ENCODE peak calls at places on chromosomes 11 and 22, in ten cellular contexts. R is body of pancreas, O is WTC11, U is H7, K is left lung, F is adrenal gland, J is GM10248, T is ACHN, V is ecto neural progenitor cell, L is transverse colon. X is an unnamed sample.

GRCh38 chr22:19872779-19873137 is 18.1 kb upstream of the GNB1L start:
- DNase-seq in O (peak), L (no peak), J (no peak), U (peak), T (no peak), K (peak), F (no peak), R (peak), V (peak), X (no peak)

GRCh38 chr11:76382209-76382608 is 1.1 kb downstream of the GVQW3 start:
- DNase-seq in R (no peak), K (no peak), L (no peak), V (no peak), U (no peak), F (no peak), J (no peak), T (no peak), O (no peak), X (no peak)

GRCh38 chr11:120259241-120259640 is 19.3 kb downstream of the POU2F3 start:
- DNase-seq in U (no peak), V (no peak), J (no peak), K (no peak), R (no peak), O (no peak), T (no peak), L (no peak), F (no peak), X (no peak)

GRCh38 chr11:2474059-2474901 is 29.5 kb downstream of the KCNQ1 start:
- DNase-seq in F (peak), T (no peak), V (no peak), K (no peak), J (no peak), R (peak), U (peak), O (no peak), L (peak), X (no peak)

GRCh38 chr22:42799462-42800405 is 57.3 kb downstream of the ARFGAP3 start:
- DNase-seq in R (no peak), V (no peak), O (no peak), F (no peak), J (no peak), L (no peak), U (peak), T (no peak), K (no peak), X (no peak)

GRCh38 chr11:117717485-117718314 is 79.3 kb downstream of the DSCAML1 start:
- DNase-seq in K (peak), O (peak), V (no peak), J (no peak), U (peak), L (peak), R (peak), F (peak), T (peak), X (no peak)

GRCh38 chr11:108319541-108320145 is 96.8 kb downstream of the ATM start:
- DNase-seq in T (no peak), L (no peak), O (no peak), V (no peak), J (no peak), F (no peak), R (no peak), U (no peak), K (no peak), X (no peak)

GRCh38 chr11:95849087-95849825 is 59.0 kb downstream of the CEP57 start:
- DNase-seq in U (peak), R (peak), T (peak), L (peak), J (peak), V (peak), K (no peak), O (peak), F (peak), X (peak)

GRCh38 chr22:48885919-48886305 is 941.8 kb downstream of the BRD1 start:
- DNase-seq in U (no peak), F (no peak), O (no peak), K (peak), L (no peak), J (no peak), R (no peak), V (no peak), T (no peak), X (no peak)

GRCh38 chr11:114621950-114622809 is 26.6 kb upstream of the NXPE4 start:
- DNase-seq in L (no peak), V (no peak), K (no peak), T (no peak), F (no peak), J (no peak), O (no peak), U (no peak), R (no peak), X (no peak)

GRCh38 chr11:93849751-93850584 is 450 bp downstream of the VSTM5 start:
- DNase-seq in T (peak), O (peak), V (peak), U (peak), K (peak), J (no peak), R (peak), F (peak), L (peak), X (no peak)

GRCh38 chr11:27183672-27184457 is 143.2 kb downstream of the BBOX1 start:
- DNase-seq in K (no peak), R (peak), F (peak), T (peak), L (peak), O (peak), V (no peak), U (peak), J (peak), X (peak)

GRCh38 chr11:33952805-33953204 is 60.9 kb upstream of the LMO2 start:
- DNase-seq in O (no peak), U (no peak), L (no peak), K (no peak), T (no peak), V (no peak), F (no peak), J (no peak), R (no peak), X (no peak)

GRCh38 chr11:10087186-10087585 is 206.8 kb downstream of the SBF2 start:
- DNase-seq in L (no peak), U (no peak), T (no peak), F (no peak), R (no peak), K (no peak), J (no peak), O (no peak), V (no peak), X (no peak)

GRCh38 chr11:107704432-107704831 is 7.4 kb downstream of the SLN start:
- DNase-seq in T (peak), R (no peak), L (no peak), V (no peak), F (no peak), O (no peak), K (no peak), J (no peak), U (no peak), X (no peak)

GRCh38 chr11:86784247-86784681 is 16.1 kb upstream of the PRSS23 start:
- DNase-seq in F (no peak), V (no peak), R (no peak), K (no peak), O (no peak), L (no peak), J (no peak), U (no peak), T (no peak), X (no peak)

GRCh38 chr11:48167380-48167779 is 49.2 kb upstream of the OR4B1 start:
- DNase-seq in L (no peak), J (no peak), V (no peak), T (no peak), R (no peak), K (no peak), O (no peak), F (no peak), U (no peak), X (no peak)

GRCh38 chr11:47355283-47356128 is 3.0 kb upstream of the MYBPC3 start:
- DNase-seq in L (peak), T (peak), F (peak), R (peak), V (peak), J (no peak), K (peak), U (peak), O (peak), X (no peak)